ENCODE peak calls at places on chromosomes 4 and X, in five cellular contexts. V, R, S, X and U are unnamed samples.

GRCh38 chrX:154072192-154072591 is 25.3 kb downstream of the MECP2 start:
- DNase-seq in V (no peak), R (no peak), S (no peak), X (no peak), U (no peak)

GRCh38 chrX:65985922-65986588 is 53.8 kb downstream of the VSIG4 start:
- DNase-seq in V (peak; percentile 4), R (no peak), S (peak; percentile 64), X (no peak), U (no peak)

GRCh38 chr4:159062381-159062780 is 40.5 kb upstream of the RAPGEF2 start:
- DNase-seq in V (no peak), R (no peak), S (no peak), X (no peak), U (no peak)

GRCh38 chr4:8607603-8608481 is 15.3 kb downstream of the CPZ start:
- DNase-seq in V (peak; percentile 20), R (no peak), S (peak; percentile 7), X (no peak), U (no peak)

GRCh38 chr4:169957785-169958184 is 68.4 kb downstream of the MFAP3L start:
- DNase-seq in V (no peak), R (no peak), S (no peak), X (no peak), U (no peak)

GRCh38 chr4:186104895-186105720 is 604 bp downstream of the FAM149A start:
- DNase-seq in V (no peak), R (no peak), S (no peak), X (no peak), U (no peak)

GRCh38 chr4:41213563-41214157 is 682 bp downstream of the APBB2 start:
- DNase-seq in V (peak; percentile 51), R (peak; percentile 58), S (no peak), X (peak; percentile 54), U (no peak)

GRCh38 chrX:129932792-129933321 is 26.9 kb downstream of the UTP14A start:
- DNase-seq in V (no peak), R (peak; percentile 58), S (no peak), X (peak; percentile 54), U (no peak)

GRCh38 chr4:38687571-38688011 is 23.6 kb downstream of the KLF3 start:
- DNase-seq in V (no peak), R (no peak), S (no peak), X (no peak), U (no peak)

GRCh38 chr4:94621491-94622080 is 136.2 kb upstream of the BMPR1B start:
- DNase-seq in V (peak; percentile 11), R (no peak), S (peak; percentile 66), X (no peak), U (peak; percentile 12)

GRCh38 chr4:184248216-184248615 is 30.5 kb upstream of the ENPP6 start:
- DNase-seq in V (no peak), R (no peak), S (peak; percentile 21), X (no peak), U (no peak)

GRCh38 chrX:115393271-115393670 is 103.8 kb downstream of the LUZP4 start:
- DNase-seq in V (no peak), R (no peak), S (peak; percentile 83), X (no peak), U (no peak)

GRCh38 chrX:500481-501010 is 113.8 kb upstream of the PPP2R3B start:
- DNase-seq in V (no peak), R (no peak), S (no peak), X (no peak), U (no peak)

GRCh38 chr4:163681208-163681821 is 186.8 kb downstream of the TMA16 start:
- DNase-seq in V (peak; percentile 20), R (no peak), S (peak; percentile 37), X (no peak), U (peak; percentile 13)

GRCh38 chrX:19332983-19333382 is 10.7 kb upstream of the PDHA1 start:
- DNase-seq in V (peak; percentile 59), R (no peak), S (peak; percentile 39), X (peak; percentile 72), U (no peak)

GRCh38 chr4:82579932-82580331 is 18.1 kb upstream of the TMEM150C start:
- DNase-seq in V (no peak), R (no peak), S (no peak), X (no peak), U (no peak)

GRCh38 chr4:146495277-146495676 is 26.5 kb downstream of the SLC10A7 start:
- DNase-seq in V (no peak), R (no peak), S (peak; percentile 14), X (no peak), U (no peak)

GRCh38 chr4:10160280-10160856 is 43.8 kb upstream of the WDR1 start:
- DNase-seq in V (no peak), R (no peak), S (peak; percentile 69), X (no peak), U (peak; percentile 5)

GRCh38 chr4:64495948-64496347 is 86.7 kb upstream of the TECRL start:
- DNase-seq in V (no peak), R (no peak), S (no peak), X (no peak), U (no peak)

GRCh38 chr4:139286186-139286698 is 6.2 kb upstream of the MGARP start:
- DNase-seq in V (no peak), R (no peak), S (no peak), X (no peak), U (no peak)

GRCh38 chr4:168848112-168848511 is 161.9 kb downstream of the CBR4 start:
- DNase-seq in V (no peak), R (no peak), S (peak; percentile 40), X (no peak), U (no peak)

GRCh38 chr4:144695721-144696120 is 49.8 kb downstream of the HHIP start:
- DNase-seq in V (no peak), R (no peak), S (no peak), X (no peak), U (no peak)

GRCh38 chr4:5162909-5163508 is 111.7 kb downstream of the STK32B start:
- DNase-seq in V (no peak), R (no peak), S (no peak), X (no peak), U (no peak)